ENCODE peak calls at places on chromosomes 2 and 18, in ten cellular contexts. U is AG10803; O is H7; C is tibial nerve; F is HEK293T; T is activated naive CD4-positive, alpha-beta T cell treated with Interleukin-2 at 50 U/mL for 16 hours; X is activated effector memory CD4-positive, alpha-beta T cell treated with Interleukin-2 at 50 U/mL for 16 hours; H is stimulated activated CD4-positive, alpha-beta T cell treated with anti-CD3 and anti-CD28 coated beads, TNF-alpha, amount 100 ng/mL, for 48 hours; I is mesendoderm; Y is left ventricle myocardium superior. B is an unnamed sample.

GRCh38 chr2:240390091-240391073 is 45.1 kb upstream of the GPC1 start:
- DNase-seq in U (no peak), O (no peak), C (no peak), F (no peak), T (no peak), X (no peak), H (no peak), I (no peak), Y (peak), B (no peak)

GRCh38 chr18:22226801-22227200 is 57.4 kb downstream of the GATA6 start:
- DNase-seq in U (no peak), O (no peak), C (no peak), F (no peak), T (no peak), X (no peak), H (no peak), I (no peak), Y (no peak), B (no peak)

GRCh38 chr2:238155051-238155760 is 3.6 kb upstream of the ERFE start:
- DNase-seq in U (peak), O (no peak), C (no peak), F (no peak), T (no peak), X (no peak), H (no peak), I (peak), Y (peak), B (no peak)

GRCh38 chr2:42810971-42811865 is 18.8 kb upstream of the HAAO start:
- DNase-seq in U (peak), O (peak), C (peak), F (peak), T (peak), X (peak), H (peak), I (peak), Y (peak), B (no peak)

GRCh38 chr2:98547092-98547798 is 61.1 kb downstream of the COA5 start:
- DNase-seq in U (no peak), O (no peak), C (no peak), F (no peak), T (no peak), X (no peak), H (no peak), I (no peak), Y (no peak), B (no peak)

GRCh38 chr2:28161466-28161865 is 231.2 kb upstream of the FOSL2 start:
- DNase-seq in U (peak), O (no peak), C (no peak), F (no peak), T (no peak), X (no peak), H (no peak), I (no peak), Y (no peak), B (peak)

GRCh38 chr2:45922577-45922988 is 271.1 kb downstream of the PRKCE start:
- DNase-seq in U (no peak), O (no peak), C (no peak), F (no peak), T (no peak), X (no peak), H (no peak), I (peak), Y (peak), B (no peak)

GRCh38 chr2:96546797-96547196 is 10.2 kb downstream of the ARID5A start:
- DNase-seq in U (no peak), O (no peak), C (no peak), F (no peak), T (no peak), X (no peak), H (no peak), I (no peak), Y (no peak), B (peak)

GRCh38 chr2:210544839-210545238 is 11.6 kb upstream of the CPS1 start:
- DNase-seq in U (no peak), O (no peak), C (no peak), F (no peak), T (no peak), X (no peak), H (no peak), I (no peak), Y (no peak), B (no peak)

GRCh38 chr2:14530506-14530905 is 102.0 kb upstream of the LRATD1 start:
- DNase-seq in U (peak), O (no peak), C (no peak), F (no peak), T (no peak), X (no peak), H (no peak), I (no peak), Y (no peak), B (no peak)